ENCODE peak calls at places on chromosome 20, in four cellular contexts. R, W, L and P are unnamed samples.

GRCh38 chr20:5067877-5068276 is 51.9 kb downstream of the PCNA start:
- DNase-seq in R (no peak), W (no peak), L (no peak), P (no peak)

GRCh38 chr20:57386762-57387161 is 4.4 kb upstream of the RBM38 start:
- DNase-seq in R (no peak), W (no peak), L (no peak), P (peak)

GRCh38 chr20:18288748-18289705 is 700 bp downstream of the ZNF133 start:
- DNase-seq in R (no peak), W (peak), L (peak), P (peak)

GRCh38 chr20:46810442-46811327 is 84.0 kb upstream of the EYA2 start:
- DNase-seq in R (no peak), W (no peak), L (no peak), P (no peak)

GRCh38 chr20:39473533-39473932 is 511.4 kb downstream of the DHX35 start:
- DNase-seq in R (no peak), W (no peak), L (no peak), P (no peak)

GRCh38 chr20:23454816-23455215 is 2.1 kb upstream of the CST11 start:
- DNase-seq in R (no peak), W (no peak), L (no peak), P (no peak)

GRCh38 chr20:50256577-50256976 is 65.9 kb downstream of the CEBPB start:
- DNase-seq in R (no peak), W (no peak), L (no peak), P (no peak)

GRCh38 chr20:58683132-58683531 is 9.5 kb upstream of the NPEPL1 start:
- DNase-seq in R (no peak), W (no peak), L (no peak), P (no peak)

GRCh38 chr20:43987531-43987930 is 72.9 kb downstream of the TOX2 start:
- DNase-seq in R (no peak), W (no peak), L (no peak), P (no peak)

GRCh38 chr20:31566658-31567379 is 38.3 kb upstream of the ID1 start:
- DNase-seq in R (no peak), W (no peak), L (no peak), P (peak)

GRCh38 chr20:51945881-51946280 is 143.6 kb upstream of the SALL4 start:
- DNase-seq in R (no peak), W (no peak), L (no peak), P (no peak)

GRCh38 chr20:16115891-16116577 is 457.2 kb downstream of the KIF16B start:
- DNase-seq in R (no peak), W (no peak), L (no peak), P (no peak)